ENCODE peak calls at places on chromosomes 11 and 22, in six cellular contexts. B is CD4-positive, alpha-beta T cell; C is suprapubic skin; A is KBM-7; X is cardiac muscle cell; J is GM23338. W is an unnamed sample.

GRCh38 chr11:12744831-12745502 is 70.7 kb downstream of the TEAD1 start:
- DNase-seq in B (no peak), C (no peak), A (no peak), X (no peak), J (no peak), W (no peak)

GRCh38 chr11:125338435-125338834 is 157.6 kb downstream of the FEZ1 start:
- DNase-seq in B (no peak), C (no peak), A (no peak), X (no peak), J (no peak), W (no peak)

GRCh38 chr22:30386608-30386959 is 627 bp downstream of the RNF215 start:
- DNase-seq in B (no peak), C (no peak), A (no peak), X (no peak), J (no peak), W (no peak)

GRCh38 chr11:85348945-85349344 is 278.2 kb downstream of the DLG2 start:
- DNase-seq in B (no peak), C (no peak), A (no peak), X (no peak), J (peak; percentile 64), W (no peak)

GRCh38 chr11:88979641-88980040 is 86.1 kb downstream of the GRM5 start:
- DNase-seq in B (no peak), C (no peak), A (no peak), X (no peak), J (no peak), W (no peak)

GRCh38 chr11:96107143-96107829 is 183.4 kb upstream of the MTMR2 start:
- DNase-seq in B (no peak), C (no peak), A (no peak), X (no peak), J (no peak), W (no peak)

GRCh38 chr11:102268985-102269470 is 48.3 kb upstream of the BIRC3 start:
- DNase-seq in B (no peak), C (no peak), A (no peak), X (no peak), J (peak; percentile 10), W (peak; percentile 55)

GRCh38 chr11:124884869-124885479 is 12.7 kb downstream of the ROBO4 start:
- DNase-seq in B (no peak), C (peak; percentile 47), A (no peak), X (no peak), J (no peak), W (peak; percentile 22)

GRCh38 chr11:26741036-26741435 is 19.2 kb upstream of the SLC5A12 start:
- DNase-seq in B (no peak), C (no peak), A (no peak), X (peak; percentile 28), J (no peak), W (no peak)

GRCh38 chr11:133894956-133895549 is 49.7 kb upstream of the SPATA19 start:
- DNase-seq in B (no peak), C (peak; percentile 45), A (no peak), X (peak; percentile 7), J (peak; percentile 80), W (peak; percentile 79)

GRCh38 chr11:23123766-23124165 is 263.5 kb upstream of the CCDC179 start:
- DNase-seq in B (no peak), C (no peak), A (no peak), X (peak; percentile 27), J (no peak), W (peak; percentile 2)

GRCh38 chr11:116333193-116333592 is 439.6 kb downstream of the BUD13 start:
- DNase-seq in B (no peak), C (peak; percentile 34), A (no peak), X (no peak), J (no peak), W (no peak)

GRCh38 chr11:58771458-58771855 is 39.7 kb upstream of the GLYAT start:
- DNase-seq in B (no peak), C (no peak), A (no peak), X (no peak), J (no peak), W (no peak)